ENCODE peak calls at places on chromosomes 1 and 21, in six cellular contexts. M is AG04450, Q is right lobe of liver, S is foreskin fibroblast, A is kidney epithelial cell, B is AG04449. F is an unnamed sample.

GRCh38 chr21:15139881-15140280 is 75.1 kb upstream of the NRIP1 start:
- DNase-seq in M (no peak), Q (no peak), B (no peak), S (no peak), A (no peak), F (no peak)

GRCh38 chr1:248243204-248243603 is 12.0 kb downstream of the OR2M4 start:
- DNase-seq in Q (no peak), B (no peak), M (no peak), A (no peak), S (peak), F (no peak)

GRCh38 chr1:199639453-199639852 is 388.1 kb upstream of the NR5A2 start:
- DNase-seq in A (no peak), Q (no peak), B (no peak), M (no peak), S (no peak), F (no peak)

GRCh38 chr21:27825035-27825434 is 858.1 kb upstream of the ADAMTS5 start:
- DNase-seq in Q (no peak), S (no peak), M (no peak), A (no peak), B (no peak), F (no peak)

GRCh38 chr1:43279666-43280065 is 5.7 kb downstream of the C1orf210 start:
- DNase-seq in B (no peak), Q (no peak), A (no peak), S (no peak), M (no peak), F (no peak)

GRCh38 chr1:164703971-164704411 is 145.0 kb downstream of the PBX1 start:
- DNase-seq in S (no peak), B (no peak), Q (no peak), A (no peak), M (no peak), F (no peak)

GRCh38 chr1:87111659-87112339 is 197.4 kb downstream of the HS2ST1 start:
- DNase-seq in Q (no peak), M (no peak), A (no peak), B (no peak), S (no peak), F (no peak)

GRCh38 chr1:53712276-53712675 is 26.7 kb downstream of the GLIS1 start:
- DNase-seq in S (no peak), Q (no peak), A (no peak), M (no peak), B (no peak), F (no peak)

GRCh38 chr1:116760487-116760886 is 6.3 kb downstream of the CD2 start:
- DNase-seq in Q (no peak), M (no peak), A (no peak), S (no peak), B (no peak), F (no peak)

GRCh38 chr1:209618291-209618690 is 33.9 kb downstream of the LAMB3 start:
- DNase-seq in S (no peak), A (no peak), M (no peak), Q (no peak), B (no peak), F (no peak)

GRCh38 chr1:53693773-53694717 is 44.9 kb downstream of the GLIS1 start:
- DNase-seq in S (peak), B (no peak), A (no peak), Q (no peak), M (no peak), F (no peak)

GRCh38 chr1:161020573-161021167 is at the start of gene F11R:
- DNase-seq in A (no peak), B (no peak), M (no peak), S (no peak), Q (peak), F (no peak)

GRCh38 chr1:158998781-158999161 is 10.9 kb upstream of the IFI16 start:
- DNase-seq in Q (no peak), S (peak), A (no peak), B (no peak), M (peak), F (no peak)

GRCh38 chr1:86470859-86471258 is 2.1 kb downstream of the CLCA1 start:
- DNase-seq in A (no peak), Q (no peak), S (no peak), M (no peak), B (no peak), F (no peak)

GRCh38 chr1:210400043-210400840 is 71.5 kb downstream of the HHAT start:
- DNase-seq in M (peak), S (peak), A (no peak), Q (peak), B (peak), F (no peak)

GRCh38 chr1:21816602-21817302 is 4.7 kb downstream of the LDLRAD2 start:
- DNase-seq in Q (no peak), B (peak), S (peak), A (peak), M (peak), F (peak)

GRCh38 chr1:198113302-198113701 is 43.5 kb upstream of the NEK7 start:
- DNase-seq in A (no peak), Q (no peak), S (no peak), M (no peak), B (peak), F (no peak)

GRCh38 chr1:26358411-26359384 is 4.8 kb upstream of the CRYBG2 start:
- DNase-seq in M (no peak), Q (no peak), B (no peak), A (no peak), S (no peak), F (no peak)

GRCh38 chr21:29175408-29176147 is 45.1 kb downstream of the MAP3K7CL start:
- DNase-seq in A (no peak), Q (peak), B (no peak), S (peak), M (no peak), F (no peak)

GRCh38 chr1:41713557-41714327 is 205.0 kb downstream of the HIVEP3 start:
- DNase-seq in Q (no peak), S (peak), M (peak), B (no peak), A (peak), F (peak)

GRCh38 chr1:41380979-41381690 is 19.9 kb downstream of the FOXO6 start:
- DNase-seq in A (no peak), S (no peak), B (no peak), M (no peak), Q (no peak), F (no peak)

GRCh38 chr1:91830242-91831131 is 55.5 kb downstream of the TGFBR3 start:
- DNase-seq in M (peak), Q (peak), S (peak), B (peak), A (no peak), F (peak)

GRCh38 chr21:43778469-43779335 is 2.6 kb upstream of the CSTB start:
- DNase-seq in A (no peak), M (no peak), Q (no peak), S (no peak), B (no peak), F (no peak)

GRCh38 chr1:152444045-152444444 is 30.0 kb upstream of the CRNN start:
- DNase-seq in S (no peak), A (no peak), B (no peak), M (no peak), Q (no peak), F (no peak)

GRCh38 chr1:53361541-53361961 is 33.7 kb upstream of the LRP8 start:
- DNase-seq in Q (peak), A (no peak), M (no peak), S (no peak), B (no peak), F (no peak)

GRCh38 chr1:58443986-58444603 is 102.4 kb downstream of the OMA1 start:
- DNase-seq in A (no peak), S (no peak), B (peak), Q (no peak), M (no peak), F (no peak)

GRCh38 chr1:192867180-192867579 is 58.3 kb downstream of the RGS2 start:
- DNase-seq in A (no peak), B (no peak), S (no peak), Q (no peak), M (no peak), F (no peak)

GRCh38 chr1:202438393-202439174 is 90.1 kb downstream of the PPP1R12B start:
- DNase-seq in B (no peak), S (no peak), A (no peak), M (no peak), Q (no peak), F (no peak)

GRCh38 chr1:51268675-51269033 is 32.6 kb downstream of the RNF11 start:
- DNase-seq in M (no peak), A (no peak), B (no peak), Q (no peak), S (no peak), F (no peak)

GRCh38 chr1:64744492-64745180 is at the start of gene RAVER2:
- DNase-seq in M (peak), S (peak), Q (peak), A (no peak), B (no peak), F (peak)

GRCh38 chr1:114054148-114054547 is 74.9 kb downstream of the OLFML3 start:
- DNase-seq in B (no peak), A (no peak), S (no peak), Q (no peak), M (no peak), F (no peak)

GRCh38 chr1:19232526-19232851 is 18.8 kb downstream of the EMC1 start:
- DNase-seq in S (peak), M (peak), Q (peak), B (no peak), A (no peak), F (no peak)

GRCh38 chr1:176033879-176034278 is 173.2 kb downstream of the COP1 start:
- DNase-seq in Q (no peak), B (no peak), M (no peak), S (peak), A (no peak), F (peak)

GRCh38 chr1:2528611-2528965 is 1.5 kb downstream of the HES5 start:
- DNase-seq in M (no peak), A (no peak), Q (no peak), S (no peak), B (no peak), F (no peak)

GRCh38 chr1:2528016-2528415 is 1.6 kb upstream of the PANK4 start:
- DNase-seq in B (no peak), Q (peak), M (no peak), A (no peak), S (no peak), F (no peak)

GRCh38 chr1:2529776-2530500 is at the start of gene HES5:
- DNase-seq in M (no peak), Q (no peak), A (no peak), S (no peak), B (no peak), F (no peak)

GRCh38 chr1:2530501-2531361 is 668 bp upstream of the HES5 start:
- DNase-seq in Q (peak), M (no peak), B (no peak), S (no peak), A (no peak), F (no peak)

GRCh38 chr1:2528966-2529750 is 905 bp downstream of the HES5 start:
- DNase-seq in A (no peak), S (no peak), Q (peak), M (no peak), B (no peak), F (no peak)
- H3K4me3 ChIP-seq in A (no peak), S (no peak), Q (no peak), M (no peak), B (no peak), F (no peak)

GRCh38 chr1:3169621-3170356 is 100.8 kb downstream of the PRDM16 start:
- DNase-seq in B (no peak), S (no peak), M (no peak), Q (no peak), A (no peak), F (no peak)
- H3K4me3 ChIP-seq in B (no peak), S (no peak), M (no peak), Q (no peak), A (no peak), F (no peak)

DNA sequence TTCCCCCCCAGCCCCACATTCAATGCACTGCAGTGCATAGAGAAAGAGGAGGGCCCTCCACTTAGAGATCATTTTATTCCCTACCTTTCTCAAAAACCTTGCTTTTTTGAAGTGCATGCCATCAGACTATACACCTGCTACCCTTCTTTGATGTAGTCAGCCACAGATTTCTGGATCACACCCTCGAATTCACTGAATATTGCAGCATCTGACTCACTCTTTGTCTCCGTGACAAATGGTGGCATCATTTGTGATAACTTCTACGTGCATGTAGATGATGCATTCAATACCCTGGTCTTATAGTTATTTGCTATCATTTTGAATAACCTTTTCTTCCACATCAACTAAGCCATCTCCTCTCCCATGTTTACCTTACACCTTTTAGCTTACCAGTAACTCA is 310.3 kb upstream of the SGIP1 start:
- DNase-seq in A (no peak), S (no peak), B (no peak), M (no peak), Q (no peak), F (no peak)
- H3K4me3 ChIP-seq in A (no peak), S (no peak), B (no peak), M (no peak), Q (no peak), F (no peak)

DNA sequence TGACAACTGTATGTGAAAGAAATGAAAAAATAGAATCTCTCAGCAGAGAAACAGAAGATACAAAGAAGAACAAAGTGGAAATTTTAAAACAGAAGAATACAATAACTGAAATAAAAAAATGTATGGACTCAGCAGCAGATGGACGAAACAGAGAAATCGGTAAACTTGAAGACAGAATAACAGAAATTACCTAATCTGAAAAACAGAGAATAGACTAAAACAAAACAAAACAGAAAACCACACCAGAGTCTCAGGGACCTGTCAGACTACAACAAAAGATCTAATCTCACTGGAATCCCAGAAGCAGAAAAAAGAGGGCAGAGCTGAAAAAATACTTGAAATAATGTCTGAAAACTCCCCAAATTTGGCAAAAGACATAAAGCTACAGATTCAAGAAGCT is 83.0 kb downstream of the ZSWIM5 start:
- DNase-seq in A (no peak), Q (no peak), S (no peak), M (no peak), B (no peak), F (no peak)
- H3K4me3 ChIP-seq in A (no peak), Q (no peak), S (no peak), M (no peak), B (no peak), F (no peak)

GRCh38 chr1:67791686-67792475 is 41.4 kb downstream of the GNG12 start:
- DNase-seq in S (peak), B (peak), A (peak), M (peak), Q (no peak), F (peak)
- H3K4me3 ChIP-seq in S (no peak), B (peak), A (no peak), M (peak), Q (no peak), F (no peak)

GRCh38 chr1:6417961-6418667 is 1.6 kb downstream of the HES2 start:
- DNase-seq in S (no peak), B (no peak), Q (peak), A (no peak), M (no peak), F (no peak)

GRCh38 chr1:6420594-6421042 is 899 bp upstream of the HES2 start:
- DNase-seq in A (no peak), B (no peak), S (no peak), M (no peak), Q (no peak), F (no peak)

GRCh38 chr1:6419397-6419802 is 319 bp downstream of the HES2 start:
- DNase-seq in A (no peak), B (no peak), M (no peak), Q (no peak), S (no peak), F (no peak)

GRCh38 chr1:6419803-6420593 is at the start of gene HES2:
- DNase-seq in S (no peak), B (no peak), M (no peak), A (no peak), Q (no peak), F (no peak)

DNA sequence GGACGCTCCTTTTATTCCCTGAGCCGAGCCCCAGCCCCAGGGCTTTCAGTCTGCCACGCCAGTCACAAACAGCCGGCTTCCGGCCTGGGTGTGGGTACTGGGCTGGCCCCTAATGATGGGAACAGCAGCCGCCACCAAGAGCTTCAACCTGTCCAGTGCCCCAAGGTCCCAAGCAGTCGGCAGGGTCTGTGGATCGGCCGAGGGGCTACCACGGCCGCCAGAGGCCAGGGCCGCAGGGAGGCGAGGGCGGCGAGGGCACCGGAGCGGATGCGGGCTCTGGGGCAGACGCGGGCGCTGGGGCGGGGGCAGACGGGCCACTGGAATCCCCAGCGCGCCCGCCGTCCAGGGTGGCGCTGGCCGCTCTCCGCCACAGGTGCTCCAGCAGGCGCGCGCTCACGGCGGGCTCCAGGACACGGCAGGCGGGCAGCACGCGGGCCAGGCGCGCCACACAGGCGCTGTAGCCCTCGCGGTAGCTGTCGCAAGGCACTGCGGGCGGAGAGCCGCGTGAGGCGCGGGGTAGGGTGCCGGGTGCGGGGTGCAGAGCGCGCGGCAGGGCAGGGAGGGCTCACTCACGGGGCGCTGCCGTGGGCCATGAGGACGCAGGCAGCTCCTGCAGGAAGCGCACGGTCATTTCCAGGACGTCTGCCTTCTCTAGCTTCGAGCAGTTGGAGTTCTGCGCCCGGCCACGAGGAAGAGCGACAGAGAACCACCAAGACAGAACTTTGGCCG is 887 bp downstream of the HES2 start:
- DNase-seq in B (no peak), Q (no peak), A (no peak), M (no peak), S (no peak), F (no peak)
- H3K4me3 ChIP-seq in B (no peak), Q (no peak), A (no peak), M (no peak), S (no peak), F (no peak)

F was measured in skeletal muscle cell.